ENCODE peak calls at places on chromosomes 1 and 21, in four cellular contexts. One of them, this sample, is unnamed.
A peak's percentile ranks its signal among the peaks of the same experiment; 100 is the strongest.

GRCh38 chr1:234309598-234310459 is 63.4 kb upstream of the COA6 start:
- DNase-seq in tibial nerve: peak; percentile 45
- DNase-seq in effector memory CD4-positive, alpha-beta T cell: no peak
- DNase-seq in GM10248: peak; percentile 87
- DNase-seq in this sample: peak; percentile 41

GRCh38 chr1:6111571-6111970 is 65.9 kb downstream of the KCNAB2 start:
- DNase-seq in effector memory CD4-positive, alpha-beta T cell: no peak
- DNase-seq in tibial nerve: no peak
- DNase-seq in GM10248: no peak
- DNase-seq in this sample: no peak

GRCh38 chr21:37380349-37381323 is 14.1 kb downstream of the DYRK1A start:
- DNase-seq in GM10248: no peak
- DNase-seq in tibial nerve: no peak
- DNase-seq in effector memory CD4-positive, alpha-beta T cell: no peak
- DNase-seq in this sample: peak; percentile 23

GRCh38 chr21:25838809-25839208 is 104.0 kb downstream of the GABPA start:
- DNase-seq in effector memory CD4-positive, alpha-beta T cell: no peak
- DNase-seq in GM10248: no peak
- DNase-seq in tibial nerve: no peak
- DNase-seq in this sample: no peak

GRCh38 chr1:16324456-16324890 is 27.8 kb downstream of the FBXO42 start:
- DNase-seq in tibial nerve: no peak
- DNase-seq in effector memory CD4-positive, alpha-beta T cell: no peak
- DNase-seq in GM10248: no peak
- DNase-seq in this sample: no peak

GRCh38 chr1:40622936-40623629 is 42.4 kb downstream of the RIMS3 start:
- DNase-seq in tibial nerve: no peak
- DNase-seq in effector memory CD4-positive, alpha-beta T cell: no peak
- DNase-seq in GM10248: no peak
- DNase-seq in this sample: no peak

GRCh38 chr1:93779540-93780121 is 98.0 kb upstream of the BCAR3 start:
- DNase-seq in effector memory CD4-positive, alpha-beta T cell: no peak
- DNase-seq in GM10248: no peak
- DNase-seq in tibial nerve: no peak
- DNase-seq in this sample: no peak

GRCh38 chr1:225750420-225750819 is 27.2 kb upstream of the SRP9 start:
- DNase-seq in GM10248: no peak
- DNase-seq in effector memory CD4-positive, alpha-beta T cell: no peak
- DNase-seq in tibial nerve: no peak
- DNase-seq in this sample: no peak

GRCh38 chr1:225771661-225772322 is 5.8 kb upstream of the SRP9 start:
- DNase-seq in tibial nerve: no peak
- DNase-seq in GM10248: no peak
- DNase-seq in effector memory CD4-positive, alpha-beta T cell: no peak
- DNase-seq in this sample: no peak

This sample was measured in left colon.